ENCODE peak calls at places on chromosomes 7 and 10, in nine cellular contexts. Z, W, I, N, M, E, C, K and O are unnamed samples.

GRCh38 chr7:24216576-24217116 is 67.3 kb upstream of the NPY start:
- DNase-seq in N (no peak), C (no peak), I (no peak), W (no peak), E (no peak), Z (no peak), K (no peak), M (no peak), O (no peak)

GRCh38 chr7:22348379-22348778 is 8.6 kb downstream of the RAPGEF5 start:
- DNase-seq in K (no peak), I (no peak), W (no peak), C (no peak), Z (no peak), N (no peak), M (no peak), E (no peak), O (no peak)

GRCh38 chr10:4240641-4241197 is 455.7 kb upstream of the KLF6 start:
- DNase-seq in N (no peak), C (peak; percentile 77), E (no peak), W (no peak), K (no peak), I (no peak), Z (no peak), M (no peak), O (no peak)

GRCh38 chr7:68432585-68432984 is 1165.7 kb upstream of the AUTS2 start:
- DNase-seq in W (no peak), E (no peak), C (no peak), M (no peak), Z (no peak), K (no peak), I (no peak), N (no peak), O (no peak)

GRCh38 chr7:135923700-135924261 is 53.4 kb downstream of the MTPN start:
- DNase-seq in M (no peak), K (no peak), E (peak; percentile 40), I (no peak), C (peak; percentile 64), N (no peak), Z (no peak), W (no peak), O (no peak)

GRCh38 chr10:70985824-70986336 is 97.5 kb upstream of the PCBD1 start:
- DNase-seq in K (no peak), Z (peak; percentile 52), E (no peak), M (no peak), W (no peak), C (no peak), N (no peak), I (no peak), O (no peak)

GRCh38 chr7:79282882-79283602 is 170.4 kb downstream of the MAGI2 start:
- DNase-seq in M (no peak), K (no peak), I (no peak), Z (no peak), C (peak; percentile 65), W (no peak), N (no peak), E (no peak), O (no peak)

GRCh38 chr10:86536294-86536861 is 14.8 kb upstream of the WAPL start:
- DNase-seq in M (peak; percentile 29), Z (no peak), W (peak; percentile 46), N (no peak), C (no peak), I (no peak), K (peak; percentile 13), E (no peak), O (no peak)

GRCh38 chr10:69124558-69125121 is 662 bp downstream of the VPS26A start:
- DNase-seq in Z (peak; percentile 31), W (peak; percentile 67), C (no peak), E (peak; percentile 20), I (no peak), M (peak; percentile 22), N (no peak), K (peak; percentile 18), O (peak; percentile 68)

GRCh38 chr7:92057375-92057774 is 76.9 kb downstream of the CYP51A1 start:
- DNase-seq in N (no peak), I (no peak), K (no peak), W (no peak), E (no peak), C (no peak), M (no peak), Z (no peak), O (no peak)

GRCh38 chr10:3911713-3912442 is 126.9 kb upstream of the KLF6 start:
- DNase-seq in E (no peak), Z (no peak), I (no peak), M (no peak), K (no peak), W (no peak), N (no peak), C (no peak), O (no peak)

GRCh38 chr10:132259674-132260073 is 48.1 kb downstream of the STK32C start:
- DNase-seq in K (no peak), N (no peak), E (no peak), Z (no peak), W (no peak), M (no peak), C (no peak), I (no peak), O (no peak)

GRCh38 chr7:79893991-79894390 is 240.6 kb upstream of the GNAI1 start:
- DNase-seq in I (no peak), M (no peak), Z (no peak), N (no peak), K (no peak), C (no peak), W (no peak), E (no peak), O (no peak)

GRCh38 chr7:158141806-158142518 is 445.7 kb downstream of the PTPRN2 start:
- DNase-seq in C (no peak), I (no peak), Z (no peak), K (no peak), N (no peak), E (no peak), W (no peak), M (no peak), O (no peak)

GRCh38 chr10:123614888-123615287 is 51.3 kb upstream of the GPR26 start:
- DNase-seq in N (no peak), W (peak; percentile 73), I (peak; percentile 6), M (peak; percentile 28), E (no peak), K (peak; percentile 3), Z (peak; percentile 4), C (no peak), O (peak; percentile 70)

GRCh38 chr7:43869898-43870240 is 552 bp upstream of the MRPS24 start:
- DNase-seq in N (peak; percentile 85), K (no peak), I (no peak), M (no peak), Z (no peak), E (no peak), C (peak; percentile 89), W (peak; percentile 66), O (no peak)

GRCh38 chr7:101373812-101374612 is 11.3 kb downstream of the COL26A1 start:
- DNase-seq in E (no peak), M (no peak), W (no peak), I (no peak), K (no peak), Z (no peak), N (no peak), C (no peak), O (peak; percentile 71)

GRCh38 chr10:6695519-6695918 is 115.4 kb upstream of the PRKCQ start:
- DNase-seq in M (no peak), W (no peak), E (no peak), N (no peak), K (no peak), Z (no peak), C (no peak), I (no peak), O (no peak)

GRCh38 chr7:24075426-24075810 is 208.6 kb upstream of the NPY start:
- DNase-seq in E (no peak), Z (no peak), K (no peak), I (no peak), C (peak; percentile 11), N (no peak), M (no peak), W (no peak), O (no peak)